ENCODE peak calls at places on chromosomes 16 and 17, in five cellular contexts. Y is activated CD4-positive, CD25-positive, alpha-beta regulatory T cell treated with anti-CD3 and anti-CD28 coated beads, Interleukin-2, amount 50 U/mL, for 72 hours; J is GM20000; U is stimulated activated CD8-positive, alpha-beta memory T cell treated with anti-CD3 and anti-CD28 coated beads, Interleukin-2, amount 100 ng/mL, for 1 hour; W is K562. C is an unnamed sample.

GRCh38 chr16:89409161-89409711 is 81.1 kb downstream of the ANKRD11 start:
- DNase-seq in Y (peak), J (no peak), U (peak), W (no peak), C (no peak)

GRCh38 chr16:2500937-2501750 is 12.6 kb upstream of the ATP6V0C start:
- DNase-seq in Y (peak), J (peak), U (peak), W (peak), C (peak)

GRCh38 chr16:62225675-62226074 is 189.4 kb upstream of the CDH8 start:
- DNase-seq in Y (no peak), J (peak), U (no peak), W (peak), C (no peak)

GRCh38 chr17:76369804-76370203 is 14.6 kb upstream of the SPHK1 start:
- DNase-seq in Y (no peak), J (no peak), U (no peak), W (no peak), C (no peak)

GRCh38 chr16:71630808-71631207 is 4.8 kb downstream of the MARVELD3 start:
- DNase-seq in Y (no peak), J (no peak), U (no peak), W (no peak), C (no peak)

GRCh38 chr17:32871736-32872135 is 5.2 kb downstream of the MYO1D start:
- DNase-seq in Y (no peak), J (no peak), U (no peak), W (no peak), C (no peak)

GRCh38 chr16:19963306-19963705 is 78.7 kb upstream of the GPRC5B start:
- DNase-seq in Y (no peak), J (no peak), U (no peak), W (no peak), C (no peak)

GRCh38 chr16:71499775-71500364 is 10.7 kb upstream of the ZNF19 start:
- DNase-seq in Y (peak), J (peak), U (no peak), W (peak), C (peak)

GRCh38 chr16:86118467-86119307 is 219.7 kb downstream of the IRF8 start:
- DNase-seq in Y (no peak), J (no peak), U (no peak), W (no peak), C (no peak)

GRCh38 chr17:14886200-14886739 is 378.9 kb downstream of the PMP22 start:
- DNase-seq in Y (no peak), J (no peak), U (no peak), W (no peak), C (no peak)

GRCh38 chr17:34675605-34676004 is 96.2 kb downstream of the TMEM132E start:
- DNase-seq in Y (no peak), J (no peak), U (no peak), W (no peak), C (no peak)

GRCh38 chr17:76940738-76941350 is 72.6 kb downstream of the MGAT5B start:
- DNase-seq in Y (no peak), J (no peak), U (no peak), W (no peak), C (no peak)

GRCh38 chr17:66474258-66474657 is 171.8 kb downstream of the PRKCA start:
- DNase-seq in Y (no peak), J (no peak), U (no peak), W (no peak), C (no peak)

GRCh38 chr17:59361386-59361785 is 29.9 kb downstream of the YPEL2 start:
- DNase-seq in Y (no peak), J (no peak), U (no peak), W (no peak), C (no peak)

GRCh38 chr16:89570342-89570923 is 5.1 kb upstream of the CPNE7 start:
- DNase-seq in Y (no peak), J (no peak), U (no peak), W (no peak), C (no peak)

GRCh38 chr16:1486551-1487390 is 2.0 kb downstream of the PTX4 start:
- DNase-seq in Y (no peak), J (no peak), U (no peak), W (no peak), C (no peak)

GRCh38 chr17:28907709-28908475 is 5.0 kb upstream of the DHRS13 start:
- DNase-seq in Y (no peak), J (no peak), U (no peak), W (no peak), C (no peak)

GRCh38 chr16:88633684-88634140 is 4.7 kb upstream of the IL17C start:
- DNase-seq in Y (peak), J (peak), U (no peak), W (peak), C (no peak)

GRCh38 chr16:81866820-81867440 is 87.8 kb downstream of the PLCG2 start:
- DNase-seq in Y (no peak), J (no peak), U (no peak), W (no peak), C (no peak)

GRCh38 chr17:73402466-73402865 is 90.7 kb upstream of the CDC42EP4 start:
- DNase-seq in Y (no peak), J (no peak), U (no peak), W (no peak), C (no peak)

GRCh38 chr17:36807496-36808180 is 129.6 kb upstream of the LHX1 start:
- DNase-seq in Y (no peak), J (no peak), U (no peak), W (no peak), C (no peak)

GRCh38 chr17:46162871-46163270 is 30.4 kb downstream of the KANSL1 start:
- DNase-seq in Y (no peak), J (no peak), U (no peak), W (no peak), C (no peak)

GRCh38 chr17:67717192-67717623 is 528 bp upstream of the NOL11 start:
- DNase-seq in Y (no peak), J (peak), U (no peak), W (no peak), C (no peak)

GRCh38 chr16:19524866-19525723 is 1.4 kb downstream of the CCP110 start:
- DNase-seq in Y (no peak), J (peak), U (no peak), W (no peak), C (no peak)

GRCh38 chr16:70688266-70688742 is 2.5 kb upstream of the MTSS2 start:
- DNase-seq in Y (no peak), J (no peak), U (no peak), W (no peak), C (no peak)

GRCh38 chr17:77437017-77437416 is 296.2 kb downstream of the SEC14L1 start:
- DNase-seq in Y (no peak), J (no peak), U (no peak), W (no peak), C (no peak)

GRCh38 chr16:11138769-11139623 is 117.0 kb downstream of the SOCS1 start:
- DNase-seq in Y (no peak), J (no peak), U (no peak), W (no peak), C (no peak)

GRCh38 chr17:66543526-66543925 is 241.1 kb downstream of the PRKCA start:
- DNase-seq in Y (no peak), J (no peak), U (no peak), W (no peak), C (no peak)

GRCh38 chr17:32120086-32120485 is 22.2 kb upstream of the RHOT1 start:
- DNase-seq in Y (no peak), J (no peak), U (no peak), W (no peak), C (no peak)